ENCODE peak calls at places on chromosomes 4 and X, in seven cellular contexts. One of them, this sample, is unnamed.

GRCh38 chr4:170234800-170235199 is 145.0 kb upstream of the AADAT start:
- DNase-seq in SK-N-SH: no peak
- DNase-seq in K562: no peak
- DNase-seq in H1: no peak
- DNase-seq in HepG2: no peak
- DNase-seq in GM12892: no peak
- DNase-seq in GM12878: no peak
- DNase-seq in this sample: no peak

GRCh38 chr4:2395584-2395983 is 22.9 kb downstream of the ZFYVE28 start:
- DNase-seq in GM12892: no peak
- DNase-seq in K562: peak; percentile 85
- DNase-seq in HepG2: no peak
- DNase-seq in H1: no peak
- DNase-seq in SK-N-SH: no peak
- DNase-seq in GM12878: no peak
- DNase-seq in this sample: no peak

GRCh38 chrX:150323020-150323419 is 40.1 kb upstream of the MAMLD1 start:
- DNase-seq in H1: no peak
- DNase-seq in SK-N-SH: no peak
- DNase-seq in K562: no peak
- DNase-seq in HepG2: no peak
- DNase-seq in GM12878: no peak
- DNase-seq in GM12892: no peak
- DNase-seq in this sample: no peak

GRCh38 chrX:46913710-46914109 is 1.5 kb downstream of the JADE3 start:
- DNase-seq in GM12878: no peak
- DNase-seq in GM12892: no peak
- DNase-seq in SK-N-SH: peak; percentile 21
- DNase-seq in HepG2: peak; percentile 39
- DNase-seq in H1: no peak
- DNase-seq in K562: peak; percentile 22
- DNase-seq in this sample: no peak

GRCh38 chr4:169810325-169811323 is 52.9 kb upstream of the HPF1 start:
- DNase-seq in H1: no peak
- DNase-seq in SK-N-SH: peak; percentile 64
- DNase-seq in K562: peak; percentile 73
- DNase-seq in GM12878: peak; percentile 8
- DNase-seq in HepG2: peak; percentile 69
- DNase-seq in GM12892: peak; percentile 17
- DNase-seq in this sample: peak; percentile 20

GRCh38 chrX:123818243-123818642 is 41.6 kb upstream of the XIAP start:
- DNase-seq in H1: no peak
- DNase-seq in GM12878: no peak
- DNase-seq in SK-N-SH: no peak
- DNase-seq in K562: no peak
- DNase-seq in HepG2: peak; percentile 63
- DNase-seq in GM12892: no peak
- DNase-seq in this sample: no peak

GRCh38 chrX:68043713-68044438 is 389.4 kb downstream of the OPHN1 start:
- DNase-seq in K562: no peak
- DNase-seq in GM12892: no peak
- DNase-seq in SK-N-SH: no peak
- DNase-seq in H1: no peak
- DNase-seq in HepG2: no peak
- DNase-seq in GM12878: no peak
- DNase-seq in this sample: no peak

GRCh38 chr4:74217365-74217764 is 59.4 kb downstream of the MTHFD2L start:
- DNase-seq in H1: no peak
- DNase-seq in GM12892: no peak
- DNase-seq in SK-N-SH: no peak
- DNase-seq in K562: peak; percentile 13
- DNase-seq in HepG2: no peak
- DNase-seq in GM12878: no peak
- DNase-seq in this sample: no peak

GRCh38 chrX:19889582-19890342 is 2.4 kb upstream of the SH3KBP1 start:
- DNase-seq in H1: no peak
- DNase-seq in HepG2: peak; percentile 88
- DNase-seq in GM12892: no peak
- DNase-seq in K562: peak; percentile 79
- DNase-seq in GM12878: peak; percentile 84
- DNase-seq in SK-N-SH: no peak
- DNase-seq in this sample: peak; percentile 18

GRCh38 chrX:17242470-17242869 is 132.5 kb upstream of the NHS start:
- DNase-seq in K562: peak; percentile 41
- DNase-seq in H1: peak; percentile 1
- DNase-seq in GM12892: no peak
- DNase-seq in SK-N-SH: peak; percentile 57
- DNase-seq in GM12878: no peak
- DNase-seq in HepG2: peak; percentile 10
- DNase-seq in this sample: no peak

GRCh38 chr4:69531251-69531650 is 35.5 kb upstream of the UGT2B4 start:
- DNase-seq in GM12878: no peak
- DNase-seq in SK-N-SH: no peak
- DNase-seq in K562: no peak
- DNase-seq in GM12892: no peak
- DNase-seq in H1: no peak
- DNase-seq in HepG2: no peak
- DNase-seq in this sample: no peak

GRCh38 chr4:70741872-70742271 is 20.1 kb downstream of the RUFY3 start:
- DNase-seq in SK-N-SH: no peak
- DNase-seq in GM12878: no peak
- DNase-seq in HepG2: no peak
- DNase-seq in H1: no peak
- DNase-seq in GM12892: no peak
- DNase-seq in K562: no peak
- DNase-seq in this sample: no peak

GRCh38 chr4:41656572-41657301 is 91.8 kb downstream of the PHOX2B start:
- DNase-seq in SK-N-SH: no peak
- DNase-seq in HepG2: no peak
- DNase-seq in K562: no peak
- DNase-seq in GM12892: no peak
- DNase-seq in GM12878: no peak
- DNase-seq in H1: no peak
- DNase-seq in this sample: no peak

GRCh38 chrX:72705111-72705510 is 9.0 kb downstream of the PHKA1 start:
- DNase-seq in H1: no peak
- DNase-seq in GM12878: no peak
- DNase-seq in GM12892: no peak
- DNase-seq in SK-N-SH: no peak
- DNase-seq in K562: no peak
- DNase-seq in HepG2: no peak
- DNase-seq in this sample: no peak

GRCh38 chr4:16890651-16891050 is 7.8 kb downstream of the LDB2 start:
- DNase-seq in K562: no peak
- DNase-seq in GM12878: no peak
- DNase-seq in HepG2: no peak
- DNase-seq in GM12892: no peak
- DNase-seq in SK-N-SH: no peak
- DNase-seq in H1: no peak
- DNase-seq in this sample: no peak

GRCh38 chr4:3250956-3251690 is 2.2 kb downstream of the MSANTD1 start:
- DNase-seq in GM12878: no peak
- DNase-seq in HepG2: no peak
- DNase-seq in K562: no peak
- DNase-seq in SK-N-SH: no peak
- DNase-seq in GM12892: no peak
- DNase-seq in H1: no peak
- DNase-seq in this sample: no peak

GRCh38 chr4:18057821-18058533 is 36.4 kb upstream of the LCORL start:
- DNase-seq in HepG2: no peak
- DNase-seq in GM12892: no peak
- DNase-seq in H1: no peak
- DNase-seq in SK-N-SH: no peak
- DNase-seq in K562: no peak
- DNase-seq in GM12878: no peak
- DNase-seq in this sample: no peak

GRCh38 chr4:68606240-68606639 is 30.1 kb upstream of the UGT2B17 start:
- DNase-seq in SK-N-SH: no peak
- DNase-seq in GM12878: no peak
- DNase-seq in GM12892: no peak
- DNase-seq in HepG2: no peak
- DNase-seq in H1: no peak
- DNase-seq in K562: no peak
- DNase-seq in this sample: no peak

GRCh38 chr4:15457401-15458201 is 12.1 kb upstream of the CC2D2A start:
- DNase-seq in GM12892: no peak
- DNase-seq in SK-N-SH: peak; percentile 32
- DNase-seq in K562: peak; percentile 37
- DNase-seq in H1: no peak
- DNase-seq in HepG2: peak; percentile 24
- DNase-seq in GM12878: peak; percentile 20
- DNase-seq in this sample: no peak

GRCh38 chrX:130539721-130540321 is 138.0 kb downstream of the RBMX2 start:
- DNase-seq in HepG2: peak; percentile 15
- DNase-seq in K562: peak; percentile 76
- DNase-seq in GM12878: no peak
- DNase-seq in SK-N-SH: peak; percentile 47
- DNase-seq in GM12892: no peak
- DNase-seq in H1: no peak
- DNase-seq in this sample: no peak

GRCh38 chr4:2858451-2859217 is 15.0 kb downstream of the ADD1 start:
- DNase-seq in H1: no peak
- DNase-seq in GM12878: no peak
- DNase-seq in SK-N-SH: no peak
- DNase-seq in GM12892: no peak
- DNase-seq in K562: peak; percentile 80
- DNase-seq in HepG2: peak; percentile 56
- DNase-seq in this sample: no peak

GRCh38 chr4:4803216-4803903 is 56.1 kb upstream of the MSX1 start:
- DNase-seq in HepG2: no peak
- DNase-seq in H1: no peak
- DNase-seq in GM12892: no peak
- DNase-seq in GM12878: no peak
- DNase-seq in SK-N-SH: no peak
- DNase-seq in K562: no peak
- DNase-seq in this sample: no peak

GRCh38 chrX:1385824-1386223 is 6.1 kb downstream of the SLC25A6 start:
- DNase-seq in SK-N-SH: peak; percentile 25
- DNase-seq in GM12892: no peak
- DNase-seq in HepG2: no peak
- DNase-seq in K562: no peak
- DNase-seq in H1: no peak
- DNase-seq in GM12878: no peak
- DNase-seq in this sample: no peak

DNA sequence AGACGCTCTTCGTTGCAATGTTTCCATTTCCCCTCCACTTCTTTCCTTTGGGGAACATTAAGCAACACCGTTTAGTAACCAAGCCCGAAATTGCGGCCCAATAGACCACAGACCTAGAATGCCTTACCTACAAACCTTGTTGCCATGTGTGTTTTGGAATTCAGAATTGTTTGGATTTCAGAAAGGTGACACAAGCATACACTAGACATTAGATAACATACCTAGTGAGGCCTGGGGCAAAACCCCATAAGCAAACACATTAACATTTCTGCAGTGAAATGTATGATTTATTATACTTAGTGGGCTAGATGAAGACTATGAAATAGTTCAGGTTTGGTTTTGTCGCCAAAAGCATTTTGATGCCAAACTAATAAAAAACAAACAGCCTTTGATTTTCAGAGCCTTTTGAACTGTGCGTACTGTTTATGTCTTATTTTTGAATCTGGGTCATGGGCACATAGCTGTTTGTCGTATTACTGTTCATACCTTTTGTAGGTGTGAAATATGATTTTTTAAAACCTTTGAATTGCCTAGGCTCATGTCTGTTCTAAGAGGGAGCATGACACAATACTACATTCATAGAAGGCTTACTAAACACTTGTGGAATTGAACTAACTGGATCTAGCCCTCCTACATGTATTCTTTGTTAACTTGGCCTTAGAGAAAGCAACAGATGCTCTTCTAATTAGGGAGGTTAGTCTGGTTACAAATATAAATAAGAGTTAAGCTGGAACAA is 88.6 kb upstream of the TMEM164 start:
- DNase-seq in GM12878: no peak
- DNase-seq in H1: no peak
- DNase-seq in GM12892: no peak
- DNase-seq in SK-N-SH: no peak
- DNase-seq in K562: no peak
- DNase-seq in HepG2: no peak
- DNase-seq in this sample: no peak
- TF ChIP-seq TAF1 in GM12878: no peak
- TF ChIP-seq TAF1 in H1: no peak
- TF ChIP-seq TAF1 in GM12892: no peak
- TF ChIP-seq TAF1 in SK-N-SH: no peak
- TF ChIP-seq TAF1 in K562: no peak
- TF ChIP-seq TAF1 in HepG2: no peak
- TF ChIP-seq TAF1 in this sample: no peak

GRCh38 chr4:149980941-149981340 is 97.3 kb upstream of the DCLK2 start:
- DNase-seq in K562: peak; percentile 61
- DNase-seq in GM12878: no peak
- DNase-seq in SK-N-SH: peak; percentile 26
- DNase-seq in GM12892: no peak
- DNase-seq in H1: peak; percentile 13
- DNase-seq in HepG2: peak; percentile 26
- DNase-seq in this sample: no peak
- TF ChIP-seq TAF1 in K562: no peak
- TF ChIP-seq TAF1 in GM12878: no peak
- TF ChIP-seq TAF1 in SK-N-SH: no peak
- TF ChIP-seq TAF1 in GM12892: no peak
- TF ChIP-seq TAF1 in H1: no peak
- TF ChIP-seq TAF1 in HepG2: no peak
- TF ChIP-seq TAF1 in this sample: no peak

GRCh38 chr4:1339489-1339888 is 7.5 kb upstream of the UVSSA start:
- DNase-seq in GM12878: no peak
- DNase-seq in K562: no peak
- DNase-seq in HepG2: no peak
- DNase-seq in SK-N-SH: no peak
- DNase-seq in H1: no peak
- DNase-seq in GM12892: no peak
- DNase-seq in this sample: no peak

GRCh38 chr4:1338752-1339414 is 8.1 kb upstream of the UVSSA start:
- DNase-seq in H1: no peak
- DNase-seq in K562: no peak
- DNase-seq in GM12878: no peak
- DNase-seq in GM12892: no peak
- DNase-seq in SK-N-SH: no peak
- DNase-seq in HepG2: no peak
- DNase-seq in this sample: no peak

GRCh38 chr4:1336079-1336478 is 10.9 kb upstream of the UVSSA start:
- DNase-seq in H1: no peak
- DNase-seq in HepG2: peak; percentile 66
- DNase-seq in K562: no peak
- DNase-seq in GM12878: no peak
- DNase-seq in SK-N-SH: no peak
- DNase-seq in GM12892: no peak
- DNase-seq in this sample: no peak

GRCh38 chr4:1337951-1338751 is 8.9 kb upstream of the UVSSA start:
- DNase-seq in K562: no peak
- DNase-seq in GM12892: no peak
- DNase-seq in H1: no peak
- DNase-seq in SK-N-SH: no peak
- DNase-seq in HepG2: no peak
- DNase-seq in GM12878: no peak
- DNase-seq in this sample: no peak

GRCh38 chr4:1337376-1337831 is 9.6 kb upstream of the UVSSA start:
- DNase-seq in HepG2: peak; percentile 29
- DNase-seq in H1: no peak
- DNase-seq in K562: peak; percentile 12
- DNase-seq in GM12878: no peak
- DNase-seq in SK-N-SH: no peak
- DNase-seq in GM12892: no peak
- DNase-seq in this sample: no peak
- TF ChIP-seq TAF1 in HepG2: no peak
- TF ChIP-seq TAF1 in H1: no peak
- TF ChIP-seq TAF1 in K562: no peak
- TF ChIP-seq TAF1 in GM12878: no peak
- TF ChIP-seq TAF1 in SK-N-SH: no peak
- TF ChIP-seq TAF1 in GM12892: no peak
- TF ChIP-seq TAF1 in this sample: no peak

GRCh38 chr4:6472008-6472386 is 417 bp downstream of the PPP2R2C start:
- DNase-seq in GM12878: no peak
- DNase-seq in H1: no peak
- DNase-seq in K562: no peak
- DNase-seq in HepG2: no peak
- DNase-seq in GM12892: no peak
- DNase-seq in SK-N-SH: no peak
- DNase-seq in this sample: no peak
- TF ChIP-seq TAF1 in GM12878: no peak
- TF ChIP-seq TAF1 in H1: no peak
- TF ChIP-seq TAF1 in K562: no peak
- TF ChIP-seq TAF1 in HepG2: no peak
- TF ChIP-seq TAF1 in GM12892: no peak
- TF ChIP-seq TAF1 in SK-N-SH: no peak
- TF ChIP-seq TAF1 in this sample: no peak